ENCODE peak calls at places on chromosomes 4 and X, in nine cellular contexts. One of them, this sample, is unnamed.

GRCh38 chrX:154354013-154354412 is 20.4 kb downstream of the FLNA start:
- DNase-seq in CD4-positive, CD25-positive, alpha-beta regulatory T cell: no peak
- DNase-seq in foreskin fibroblast: no peak
- DNase-seq in adipocyte: no peak
- DNase-seq in astrocyte of the cerebellum: no peak
- DNase-seq in aorta: no peak
- DNase-seq in AG10803: no peak
- DNase-seq in neuronal stem cell: no peak
- DNase-seq in gastrocnemius medialis: no peak
- DNase-seq in this sample: no peak

GRCh38 chr4:121706595-121707021 is 9.8 kb upstream of the ANXA5 start:
- DNase-seq in CD4-positive, CD25-positive, alpha-beta regulatory T cell: no peak
- DNase-seq in foreskin fibroblast: peak
- DNase-seq in adipocyte: no peak
- DNase-seq in astrocyte of the cerebellum: peak
- DNase-seq in aorta: no peak
- DNase-seq in AG10803: peak
- DNase-seq in neuronal stem cell: no peak
- DNase-seq in gastrocnemius medialis: no peak
- DNase-seq in this sample: no peak

GRCh38 chrX:101740642-101741041 is 81.0 kb upstream of the ARMCX2 start:
- DNase-seq in CD4-positive, CD25-positive, alpha-beta regulatory T cell: no peak
- DNase-seq in foreskin fibroblast: no peak
- DNase-seq in adipocyte: no peak
- DNase-seq in astrocyte of the cerebellum: no peak
- DNase-seq in aorta: no peak
- DNase-seq in AG10803: no peak
- DNase-seq in neuronal stem cell: no peak
- DNase-seq in gastrocnemius medialis: no peak
- DNase-seq in this sample: no peak

GRCh38 chr4:128191115-128191897 is 96.3 kb downstream of the PGRMC2 start:
- DNase-seq in CD4-positive, CD25-positive, alpha-beta regulatory T cell: peak
- DNase-seq in foreskin fibroblast: peak
- DNase-seq in adipocyte: peak
- DNase-seq in astrocyte of the cerebellum: peak
- DNase-seq in aorta: peak
- DNase-seq in AG10803: peak
- DNase-seq in neuronal stem cell: peak
- DNase-seq in gastrocnemius medialis: peak
- DNase-seq in this sample: peak

GRCh38 chrX:48715066-48715465 is 18.5 kb downstream of the SUV39H1 start:
- DNase-seq in CD4-positive, CD25-positive, alpha-beta regulatory T cell: no peak
- DNase-seq in foreskin fibroblast: peak
- DNase-seq in adipocyte: peak
- DNase-seq in astrocyte of the cerebellum: no peak
- DNase-seq in aorta: no peak
- DNase-seq in AG10803: peak
- DNase-seq in neuronal stem cell: no peak
- DNase-seq in gastrocnemius medialis: no peak
- DNase-seq in this sample: no peak

GRCh38 chr4:99087887-99088484 is 602 bp downstream of the ADH5 start:
- DNase-seq in CD4-positive, CD25-positive, alpha-beta regulatory T cell: no peak
- DNase-seq in foreskin fibroblast: peak
- DNase-seq in adipocyte: peak
- DNase-seq in astrocyte of the cerebellum: peak
- DNase-seq in aorta: no peak
- DNase-seq in AG10803: peak
- DNase-seq in neuronal stem cell: no peak
- DNase-seq in gastrocnemius medialis: peak
- DNase-seq in this sample: no peak

GRCh38 chrX:12978205-12979010 is 3.5 kb downstream of the TMSB4X start:
- DNase-seq in CD4-positive, CD25-positive, alpha-beta regulatory T cell: peak
- DNase-seq in foreskin fibroblast: peak
- DNase-seq in adipocyte: peak
- DNase-seq in astrocyte of the cerebellum: no peak
- DNase-seq in aorta: no peak
- DNase-seq in AG10803: peak
- DNase-seq in neuronal stem cell: no peak
- DNase-seq in gastrocnemius medialis: no peak
- DNase-seq in this sample: no peak

GRCh38 chr4:81562093-81562492 is 90.4 kb upstream of the RASGEF1B start:
- DNase-seq in CD4-positive, CD25-positive, alpha-beta regulatory T cell: no peak
- DNase-seq in foreskin fibroblast: no peak
- DNase-seq in adipocyte: no peak
- DNase-seq in astrocyte of the cerebellum: no peak
- DNase-seq in aorta: no peak
- DNase-seq in AG10803: no peak
- DNase-seq in neuronal stem cell: no peak
- DNase-seq in gastrocnemius medialis: no peak
- DNase-seq in this sample: peak

GRCh38 chrX:147803948-147804347 is 107.8 kb upstream of the FMR1 start:
- DNase-seq in CD4-positive, CD25-positive, alpha-beta regulatory T cell: no peak
- DNase-seq in foreskin fibroblast: no peak
- DNase-seq in adipocyte: peak
- DNase-seq in astrocyte of the cerebellum: no peak
- DNase-seq in aorta: no peak
- DNase-seq in AG10803: peak
- DNase-seq in neuronal stem cell: peak
- DNase-seq in gastrocnemius medialis: no peak
- DNase-seq in this sample: no peak

GRCh38 chr4:52368895-52369294 is 290.2 kb downstream of the USP46 start:
- DNase-seq in CD4-positive, CD25-positive, alpha-beta regulatory T cell: no peak
- DNase-seq in foreskin fibroblast: no peak
- DNase-seq in adipocyte: no peak
- DNase-seq in astrocyte of the cerebellum: no peak
- DNase-seq in aorta: no peak
- DNase-seq in AG10803: no peak
- DNase-seq in neuronal stem cell: no peak
- DNase-seq in gastrocnemius medialis: no peak
- DNase-seq in this sample: no peak

DNA sequence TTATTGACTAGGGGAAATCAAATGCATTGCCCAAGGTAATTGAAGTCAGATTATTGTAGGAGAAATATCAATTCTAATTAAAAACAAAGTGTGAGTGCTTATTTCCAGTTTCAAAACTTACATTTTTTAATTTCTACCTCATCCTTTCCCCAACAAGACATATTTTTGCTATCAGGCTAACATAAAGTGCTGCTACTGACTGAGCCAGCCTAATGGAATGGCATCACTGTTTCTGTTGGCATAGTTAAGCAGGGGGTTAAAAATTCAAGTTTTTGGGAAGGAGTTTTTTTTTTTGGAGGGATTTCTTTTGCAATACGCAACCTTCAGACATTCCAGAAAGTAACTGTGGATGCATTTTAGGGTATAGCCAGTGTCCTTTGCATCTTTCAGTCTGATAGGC is 24.2 kb downstream of the GAB1 start:
- DNase-seq in CD4-positive, CD25-positive, alpha-beta regulatory T cell: no peak
- DNase-seq in foreskin fibroblast: no peak
- DNase-seq in adipocyte: peak
- DNase-seq in astrocyte of the cerebellum: no peak
- DNase-seq in aorta: no peak
- DNase-seq in AG10803: peak
- DNase-seq in neuronal stem cell: no peak
- DNase-seq in gastrocnemius medialis: no peak
- DNase-seq in this sample: no peak
- H3K4me3 ChIP-seq in CD4-positive, CD25-positive, alpha-beta regulatory T cell: no peak
- H3K4me3 ChIP-seq in foreskin fibroblast: no peak
- H3K4me3 ChIP-seq in adipocyte: no peak
- H3K4me3 ChIP-seq in astrocyte of the cerebellum: no peak
- H3K4me3 ChIP-seq in aorta: peak
- H3K4me3 ChIP-seq in AG10803: no peak
- H3K4me3 ChIP-seq in neuronal stem cell: no peak
- H3K4me3 ChIP-seq in gastrocnemius medialis: no peak
- H3K4me3 ChIP-seq in this sample: no peak

DNA sequence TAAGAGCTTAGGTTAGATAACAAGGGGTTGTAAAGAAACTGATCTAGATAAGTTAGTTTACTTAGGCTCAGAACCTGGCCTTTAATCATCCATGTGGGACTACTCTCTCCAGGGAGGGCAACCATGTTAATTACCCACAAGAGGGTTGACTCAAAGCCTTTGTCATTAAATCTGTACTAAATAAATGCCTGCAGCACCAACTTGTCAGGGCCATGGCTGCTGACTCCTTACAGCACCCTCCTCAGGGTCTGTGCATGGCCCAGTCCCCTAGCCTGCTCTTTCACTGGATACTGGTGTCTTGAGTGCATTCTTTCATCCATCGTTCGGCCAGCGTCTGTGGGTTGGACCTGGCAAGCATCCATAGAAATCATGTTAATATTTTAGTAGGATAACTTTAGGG is 34.7 kb downstream of the CASP3 start:
- DNase-seq in CD4-positive, CD25-positive, alpha-beta regulatory T cell: no peak
- DNase-seq in foreskin fibroblast: no peak
- DNase-seq in adipocyte: no peak
- DNase-seq in astrocyte of the cerebellum: no peak
- DNase-seq in aorta: no peak
- DNase-seq in AG10803: no peak
- DNase-seq in neuronal stem cell: no peak
- DNase-seq in gastrocnemius medialis: no peak
- DNase-seq in this sample: no peak
- H3K4me3 ChIP-seq in CD4-positive, CD25-positive, alpha-beta regulatory T cell: no peak
- H3K4me3 ChIP-seq in foreskin fibroblast: no peak
- H3K4me3 ChIP-seq in adipocyte: no peak
- H3K4me3 ChIP-seq in astrocyte of the cerebellum: no peak
- H3K4me3 ChIP-seq in aorta: no peak
- H3K4me3 ChIP-seq in AG10803: no peak
- H3K4me3 ChIP-seq in neuronal stem cell: no peak
- H3K4me3 ChIP-seq in gastrocnemius medialis: no peak
- H3K4me3 ChIP-seq in this sample: no peak

DNA sequence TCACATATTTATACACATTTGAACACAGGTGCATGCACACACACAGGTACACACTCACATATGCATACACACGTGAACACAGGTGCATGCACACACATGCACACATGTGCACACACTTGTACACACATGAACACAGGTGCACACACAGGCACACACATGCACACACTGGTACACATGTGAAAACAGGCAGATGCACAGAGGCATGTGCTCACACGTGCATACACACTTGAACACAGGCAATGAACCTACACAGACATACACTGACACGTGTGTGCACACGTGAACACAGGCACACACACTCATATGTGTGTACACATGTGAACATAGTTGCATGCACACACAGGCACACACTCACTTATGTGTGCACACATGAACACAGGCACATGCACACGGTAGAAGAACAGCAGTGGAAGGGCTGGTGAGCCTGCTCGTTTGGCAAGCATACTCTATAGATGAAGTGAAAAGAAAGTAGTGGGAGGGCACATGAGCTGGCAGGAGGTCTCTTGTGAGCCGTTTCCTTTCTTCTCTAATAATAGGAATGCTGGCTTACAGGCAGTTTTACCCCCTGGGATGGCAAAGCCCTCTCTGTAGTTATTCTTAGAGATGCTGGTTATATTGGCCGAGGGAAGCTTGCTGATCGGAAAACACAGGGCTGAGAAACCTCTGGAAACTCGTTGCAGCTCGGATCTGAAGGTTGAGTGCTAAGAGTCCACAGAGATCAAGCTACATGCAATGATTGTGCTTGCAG is 279.6 kb upstream of the CLNK start:
- DNase-seq in CD4-positive, CD25-positive, alpha-beta regulatory T cell: no peak
- DNase-seq in foreskin fibroblast: no peak
- DNase-seq in adipocyte: no peak
- DNase-seq in astrocyte of the cerebellum: peak
- DNase-seq in aorta: no peak
- DNase-seq in AG10803: no peak
- DNase-seq in neuronal stem cell: peak
- DNase-seq in gastrocnemius medialis: no peak
- DNase-seq in this sample: no peak
- H3K4me3 ChIP-seq in CD4-positive, CD25-positive, alpha-beta regulatory T cell: no peak
- H3K4me3 ChIP-seq in foreskin fibroblast: no peak
- H3K4me3 ChIP-seq in adipocyte: no peak
- H3K4me3 ChIP-seq in astrocyte of the cerebellum: no peak
- H3K4me3 ChIP-seq in aorta: no peak
- H3K4me3 ChIP-seq in AG10803: no peak
- H3K4me3 ChIP-seq in neuronal stem cell: peak
- H3K4me3 ChIP-seq in gastrocnemius medialis: no peak
- H3K4me3 ChIP-seq in this sample: no peak

GRCh38 chr4:1041936-1042330 is 30.5 kb downstream of the FGFRL1 start:
- DNase-seq in CD4-positive, CD25-positive, alpha-beta regulatory T cell: no peak
- DNase-seq in foreskin fibroblast: no peak
- DNase-seq in adipocyte: no peak
- DNase-seq in astrocyte of the cerebellum: no peak
- DNase-seq in aorta: no peak
- DNase-seq in AG10803: no peak
- DNase-seq in neuronal stem cell: no peak
- DNase-seq in gastrocnemius medialis: no peak
- DNase-seq in this sample: no peak

GRCh38 chr4:1042352-1043025 is 31.1 kb downstream of the FGFRL1 start:
- DNase-seq in CD4-positive, CD25-positive, alpha-beta regulatory T cell: no peak
- DNase-seq in foreskin fibroblast: no peak
- DNase-seq in adipocyte: no peak
- DNase-seq in astrocyte of the cerebellum: no peak
- DNase-seq in aorta: peak
- DNase-seq in AG10803: no peak
- DNase-seq in neuronal stem cell: no peak
- DNase-seq in gastrocnemius medialis: no peak
- DNase-seq in this sample: no peak

GRCh38 chr4:1039493-1040343 is 28.3 kb downstream of the FGFRL1 start:
- DNase-seq in CD4-positive, CD25-positive, alpha-beta regulatory T cell: no peak
- DNase-seq in foreskin fibroblast: peak
- DNase-seq in adipocyte: peak
- DNase-seq in astrocyte of the cerebellum: peak
- DNase-seq in aorta: peak
- DNase-seq in AG10803: peak
- DNase-seq in neuronal stem cell: no peak
- DNase-seq in gastrocnemius medialis: no peak
- DNase-seq in this sample: no peak

GRCh38 chr4:1040344-1041146 is 29.1 kb downstream of the FGFRL1 start:
- DNase-seq in CD4-positive, CD25-positive, alpha-beta regulatory T cell: no peak
- DNase-seq in foreskin fibroblast: no peak
- DNase-seq in adipocyte: no peak
- DNase-seq in astrocyte of the cerebellum: no peak
- DNase-seq in aorta: no peak
- DNase-seq in AG10803: no peak
- DNase-seq in neuronal stem cell: no peak
- DNase-seq in gastrocnemius medialis: no peak
- DNase-seq in this sample: no peak

DNA sequence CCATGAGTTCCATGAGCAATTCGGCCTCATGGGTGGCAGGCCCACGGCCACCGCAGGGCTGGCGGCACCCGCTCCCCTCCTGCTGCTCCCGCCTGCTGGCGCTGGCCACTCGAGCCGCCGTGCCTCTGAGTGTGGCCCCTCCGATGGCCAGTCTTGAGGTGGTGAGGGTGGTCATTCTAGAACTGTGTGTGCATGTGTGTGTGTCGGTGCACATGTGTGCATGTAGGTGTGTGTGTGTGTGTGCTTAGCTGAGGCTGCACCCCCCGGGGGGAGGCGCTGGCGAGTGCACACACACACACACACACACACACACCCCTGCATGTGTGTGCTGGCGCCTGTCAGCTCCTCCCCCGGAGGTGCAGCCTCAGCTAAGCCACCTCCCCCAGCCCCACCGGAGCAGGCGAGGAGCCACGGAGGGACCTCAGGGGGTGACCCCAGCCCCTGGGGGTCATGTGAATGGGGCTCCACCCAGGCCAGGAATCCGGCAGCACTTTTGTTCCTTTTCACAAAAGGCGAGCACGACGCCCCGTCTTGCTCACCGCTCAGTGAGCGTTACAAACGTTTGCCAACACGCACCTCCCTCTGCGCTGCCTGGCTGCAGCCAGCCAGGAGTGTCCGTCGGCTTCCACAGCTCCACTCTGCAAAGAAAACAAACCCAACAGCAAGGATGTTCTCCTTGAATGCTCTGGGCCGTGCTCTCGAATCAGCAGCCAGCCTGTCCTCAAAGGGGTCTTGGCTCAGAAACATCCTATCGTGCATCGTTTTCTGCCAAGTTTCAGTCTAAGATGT is 29.9 kb downstream of the FGFRL1 start:
- DNase-seq in CD4-positive, CD25-positive, alpha-beta regulatory T cell: no peak
- DNase-seq in foreskin fibroblast: no peak
- DNase-seq in adipocyte: no peak
- DNase-seq in astrocyte of the cerebellum: peak
- DNase-seq in aorta: no peak
- DNase-seq in AG10803: peak
- DNase-seq in neuronal stem cell: peak
- DNase-seq in gastrocnemius medialis: no peak
- DNase-seq in this sample: no peak
- H3K4me3 ChIP-seq in CD4-positive, CD25-positive, alpha-beta regulatory T cell: no peak
- H3K4me3 ChIP-seq in foreskin fibroblast: no peak
- H3K4me3 ChIP-seq in adipocyte: peak
- H3K4me3 ChIP-seq in astrocyte of the cerebellum: no peak
- H3K4me3 ChIP-seq in aorta: no peak
- H3K4me3 ChIP-seq in AG10803: peak
- H3K4me3 ChIP-seq in neuronal stem cell: no peak
- H3K4me3 ChIP-seq in gastrocnemius medialis: no peak
- H3K4me3 ChIP-seq in this sample: no peak

This sample was measured in GM12878.